ENCODE peak calls at places on chromosomes 6 and 20, in seven cellular contexts. One of them, this sample, is unnamed.

GRCh38 chr6:6283747-6284146 is 36.7 kb downstream of the F13A1 start:
- DNase-seq in stimulated activated CD8-positive, alpha-beta memory T cell treated with anti-CD3 and anti-CD28 coated beads, Interleukin-2, amount 100 ng/mL, for 48 hours: no peak
- DNase-seq in EL: no peak
- DNase-seq in stimulated activated CD4-positive, alpha-beta T cell treated with anti-CD3 and anti-CD28 coated beads, Interleukin-1b, Interleukin-23, amount 100 ng/mL, for 24 hours: no peak
- DNase-seq in NCI-H446: no peak
- DNase-seq in cardiac fibroblast: no peak
- DNase-seq in NCI-H460: no peak
- DNase-seq in this sample: no peak

GRCh38 chr6:3522561-3523287 is 65.9 kb upstream of the SLC22A23 start:
- DNase-seq in stimulated activated CD4-positive, alpha-beta T cell treated with anti-CD3 and anti-CD28 coated beads, Interleukin-1b, Interleukin-23, amount 100 ng/mL, for 24 hours: no peak
- DNase-seq in stimulated activated CD8-positive, alpha-beta memory T cell treated with anti-CD3 and anti-CD28 coated beads, Interleukin-2, amount 100 ng/mL, for 48 hours: no peak
- DNase-seq in cardiac fibroblast: no peak
- DNase-seq in NCI-H460: peak
- DNase-seq in NCI-H446: no peak
- DNase-seq in EL: peak
- DNase-seq in this sample: no peak

GRCh38 chr20:1423206-1423605 is 30.4 kb upstream of the FKBP1A start:
- DNase-seq in stimulated activated CD4-positive, alpha-beta T cell treated with anti-CD3 and anti-CD28 coated beads, Interleukin-1b, Interleukin-23, amount 100 ng/mL, for 24 hours: no peak
- DNase-seq in NCI-H460: no peak
- DNase-seq in stimulated activated CD8-positive, alpha-beta memory T cell treated with anti-CD3 and anti-CD28 coated beads, Interleukin-2, amount 100 ng/mL, for 48 hours: no peak
- DNase-seq in EL: no peak
- DNase-seq in NCI-H446: no peak
- DNase-seq in cardiac fibroblast: no peak
- DNase-seq in this sample: no peak

GRCh38 chr20:61885759-61886715 is 179.6 kb downstream of the TAF4 start:
- DNase-seq in EL: no peak
- DNase-seq in stimulated activated CD8-positive, alpha-beta memory T cell treated with anti-CD3 and anti-CD28 coated beads, Interleukin-2, amount 100 ng/mL, for 48 hours: no peak
- DNase-seq in NCI-H446: no peak
- DNase-seq in NCI-H460: no peak
- DNase-seq in stimulated activated CD4-positive, alpha-beta T cell treated with anti-CD3 and anti-CD28 coated beads, Interleukin-1b, Interleukin-23, amount 100 ng/mL, for 24 hours: no peak
- DNase-seq in cardiac fibroblast: no peak
- DNase-seq in this sample: no peak

GRCh38 chr6:146914563-146915483 is 289.4 kb upstream of the STXBP5 start:
- DNase-seq in NCI-H446: peak
- DNase-seq in EL: peak
- DNase-seq in cardiac fibroblast: peak
- DNase-seq in NCI-H460: peak
- DNase-seq in stimulated activated CD4-positive, alpha-beta T cell treated with anti-CD3 and anti-CD28 coated beads, Interleukin-1b, Interleukin-23, amount 100 ng/mL, for 24 hours: no peak
- DNase-seq in stimulated activated CD8-positive, alpha-beta memory T cell treated with anti-CD3 and anti-CD28 coated beads, Interleukin-2, amount 100 ng/mL, for 48 hours: no peak
- DNase-seq in this sample: no peak

GRCh38 chr6:90110971-90111370 is 185.7 kb downstream of the BACH2 start:
- DNase-seq in cardiac fibroblast: no peak
- DNase-seq in stimulated activated CD8-positive, alpha-beta memory T cell treated with anti-CD3 and anti-CD28 coated beads, Interleukin-2, amount 100 ng/mL, for 48 hours: peak
- DNase-seq in NCI-H460: no peak
- DNase-seq in stimulated activated CD4-positive, alpha-beta T cell treated with anti-CD3 and anti-CD28 coated beads, Interleukin-1b, Interleukin-23, amount 100 ng/mL, for 24 hours: no peak
- DNase-seq in EL: no peak
- DNase-seq in NCI-H446: no peak
- DNase-seq in this sample: no peak

GRCh38 chr6:17905611-17906592 is 81.5 kb downstream of the KIF13A start:
- DNase-seq in cardiac fibroblast: peak
- DNase-seq in stimulated activated CD4-positive, alpha-beta T cell treated with anti-CD3 and anti-CD28 coated beads, Interleukin-1b, Interleukin-23, amount 100 ng/mL, for 24 hours: no peak
- DNase-seq in EL: peak
- DNase-seq in stimulated activated CD8-positive, alpha-beta memory T cell treated with anti-CD3 and anti-CD28 coated beads, Interleukin-2, amount 100 ng/mL, for 48 hours: no peak
- DNase-seq in NCI-H446: no peak
- DNase-seq in NCI-H460: no peak
- DNase-seq in this sample: no peak

GRCh38 chr20:46642265-46642942 is 8.9 kb downstream of the SLC13A3 start:
- DNase-seq in stimulated activated CD8-positive, alpha-beta memory T cell treated with anti-CD3 and anti-CD28 coated beads, Interleukin-2, amount 100 ng/mL, for 48 hours: no peak
- DNase-seq in cardiac fibroblast: no peak
- DNase-seq in stimulated activated CD4-positive, alpha-beta T cell treated with anti-CD3 and anti-CD28 coated beads, Interleukin-1b, Interleukin-23, amount 100 ng/mL, for 24 hours: no peak
- DNase-seq in EL: no peak
- DNase-seq in NCI-H446: no peak
- DNase-seq in NCI-H460: no peak
- DNase-seq in this sample: no peak

GRCh38 chr20:19699132-19699971 is 58.7 kb upstream of the RIN2 start:
- DNase-seq in stimulated activated CD4-positive, alpha-beta T cell treated with anti-CD3 and anti-CD28 coated beads, Interleukin-1b, Interleukin-23, amount 100 ng/mL, for 24 hours: no peak
- DNase-seq in NCI-H446: peak
- DNase-seq in stimulated activated CD8-positive, alpha-beta memory T cell treated with anti-CD3 and anti-CD28 coated beads, Interleukin-2, amount 100 ng/mL, for 48 hours: no peak
- DNase-seq in cardiac fibroblast: peak
- DNase-seq in EL: peak
- DNase-seq in NCI-H460: no peak
- DNase-seq in this sample: no peak

GRCh38 chr6:90610671-90611542 is 24.0 kb upstream of the MAP3K7 start:
- DNase-seq in EL: peak
- DNase-seq in NCI-H460: no peak
- DNase-seq in stimulated activated CD4-positive, alpha-beta T cell treated with anti-CD3 and anti-CD28 coated beads, Interleukin-1b, Interleukin-23, amount 100 ng/mL, for 24 hours: peak
- DNase-seq in stimulated activated CD8-positive, alpha-beta memory T cell treated with anti-CD3 and anti-CD28 coated beads, Interleukin-2, amount 100 ng/mL, for 48 hours: no peak
- DNase-seq in NCI-H446: peak
- DNase-seq in cardiac fibroblast: peak
- DNase-seq in this sample: peak

GRCh38 chr20:2133318-2134183 is 31.9 kb downstream of the STK35 start:
- DNase-seq in NCI-H446: no peak
- DNase-seq in cardiac fibroblast: peak
- DNase-seq in EL: peak
- DNase-seq in stimulated activated CD4-positive, alpha-beta T cell treated with anti-CD3 and anti-CD28 coated beads, Interleukin-1b, Interleukin-23, amount 100 ng/mL, for 24 hours: no peak
- DNase-seq in stimulated activated CD8-positive, alpha-beta memory T cell treated with anti-CD3 and anti-CD28 coated beads, Interleukin-2, amount 100 ng/mL, for 48 hours: no peak
- DNase-seq in NCI-H460: no peak
- DNase-seq in this sample: no peak

GRCh38 chr20:10648651-10649050 is 25.1 kb downstream of the JAG1 start:
- DNase-seq in NCI-H460: no peak
- DNase-seq in cardiac fibroblast: peak
- DNase-seq in NCI-H446: no peak
- DNase-seq in stimulated activated CD8-positive, alpha-beta memory T cell treated with anti-CD3 and anti-CD28 coated beads, Interleukin-2, amount 100 ng/mL, for 48 hours: no peak
- DNase-seq in stimulated activated CD4-positive, alpha-beta T cell treated with anti-CD3 and anti-CD28 coated beads, Interleukin-1b, Interleukin-23, amount 100 ng/mL, for 24 hours: no peak
- DNase-seq in EL: peak
- DNase-seq in this sample: no peak

GRCh38 chr6:159169193-159169555 is at the start of gene FNDC1:
- DNase-seq in stimulated activated CD8-positive, alpha-beta memory T cell treated with anti-CD3 and anti-CD28 coated beads, Interleukin-2, amount 100 ng/mL, for 48 hours: peak
- DNase-seq in EL: no peak
- DNase-seq in NCI-H460: peak
- DNase-seq in NCI-H446: no peak
- DNase-seq in stimulated activated CD4-positive, alpha-beta T cell treated with anti-CD3 and anti-CD28 coated beads, Interleukin-1b, Interleukin-23, amount 100 ng/mL, for 24 hours: peak
- DNase-seq in cardiac fibroblast: peak
- DNase-seq in this sample: no peak

GRCh38 chr6:43037197-43037596 is 15.8 kb downstream of the RRP36 start:
- DNase-seq in stimulated activated CD4-positive, alpha-beta T cell treated with anti-CD3 and anti-CD28 coated beads, Interleukin-1b, Interleukin-23, amount 100 ng/mL, for 24 hours: no peak
- DNase-seq in cardiac fibroblast: no peak
- DNase-seq in NCI-H446: no peak
- DNase-seq in NCI-H460: no peak
- DNase-seq in stimulated activated CD8-positive, alpha-beta memory T cell treated with anti-CD3 and anti-CD28 coated beads, Interleukin-2, amount 100 ng/mL, for 48 hours: no peak
- DNase-seq in EL: no peak
- DNase-seq in this sample: no peak

GRCh38 chr6:168365422-168366165 is 46.0 kb upstream of the DACT2 start:
- DNase-seq in stimulated activated CD8-positive, alpha-beta memory T cell treated with anti-CD3 and anti-CD28 coated beads, Interleukin-2, amount 100 ng/mL, for 48 hours: no peak
- DNase-seq in NCI-H460: no peak
- DNase-seq in cardiac fibroblast: no peak
- DNase-seq in EL: no peak
- DNase-seq in NCI-H446: no peak
- DNase-seq in stimulated activated CD4-positive, alpha-beta T cell treated with anti-CD3 and anti-CD28 coated beads, Interleukin-1b, Interleukin-23, amount 100 ng/mL, for 24 hours: no peak
- DNase-seq in this sample: no peak

GRCh38 chr20:2390971-2391675 is 10.4 kb downstream of the TGM6 start:
- DNase-seq in NCI-H446: no peak
- DNase-seq in cardiac fibroblast: no peak
- DNase-seq in EL: no peak
- DNase-seq in stimulated activated CD8-positive, alpha-beta memory T cell treated with anti-CD3 and anti-CD28 coated beads, Interleukin-2, amount 100 ng/mL, for 48 hours: no peak
- DNase-seq in NCI-H460: no peak
- DNase-seq in stimulated activated CD4-positive, alpha-beta T cell treated with anti-CD3 and anti-CD28 coated beads, Interleukin-1b, Interleukin-23, amount 100 ng/mL, for 24 hours: no peak
- DNase-seq in this sample: no peak

GRCh38 chr6:167555836-167556235 is 230.9 kb downstream of the TTLL2 start:
- DNase-seq in cardiac fibroblast: no peak
- DNase-seq in stimulated activated CD4-positive, alpha-beta T cell treated with anti-CD3 and anti-CD28 coated beads, Interleukin-1b, Interleukin-23, amount 100 ng/mL, for 24 hours: no peak
- DNase-seq in stimulated activated CD8-positive, alpha-beta memory T cell treated with anti-CD3 and anti-CD28 coated beads, Interleukin-2, amount 100 ng/mL, for 48 hours: no peak
- DNase-seq in EL: no peak
- DNase-seq in NCI-H446: no peak
- DNase-seq in NCI-H460: no peak
- DNase-seq in this sample: no peak

GRCh38 chr20:46343358-46344357 is 35.4 kb upstream of the CDH22 start:
- DNase-seq in stimulated activated CD8-positive, alpha-beta memory T cell treated with anti-CD3 and anti-CD28 coated beads, Interleukin-2, amount 100 ng/mL, for 48 hours: no peak
- DNase-seq in cardiac fibroblast: no peak
- DNase-seq in NCI-H460: no peak
- DNase-seq in NCI-H446: no peak
- DNase-seq in stimulated activated CD4-positive, alpha-beta T cell treated with anti-CD3 and anti-CD28 coated beads, Interleukin-1b, Interleukin-23, amount 100 ng/mL, for 24 hours: no peak
- DNase-seq in EL: no peak
- DNase-seq in this sample: no peak

GRCh38 chr20:61846074-61846473 is 219.6 kb downstream of the TAF4 start:
- DNase-seq in EL: no peak
- DNase-seq in stimulated activated CD4-positive, alpha-beta T cell treated with anti-CD3 and anti-CD28 coated beads, Interleukin-1b, Interleukin-23, amount 100 ng/mL, for 24 hours: no peak
- DNase-seq in cardiac fibroblast: no peak
- DNase-seq in stimulated activated CD8-positive, alpha-beta memory T cell treated with anti-CD3 and anti-CD28 coated beads, Interleukin-2, amount 100 ng/mL, for 48 hours: no peak
- DNase-seq in NCI-H460: no peak
- DNase-seq in NCI-H446: no peak
- DNase-seq in this sample: no peak

GRCh38 chr20:35011589-35012226 is 56.0 kb downstream of the MYH7B start:
- DNase-seq in NCI-H460: no peak
- DNase-seq in stimulated activated CD4-positive, alpha-beta T cell treated with anti-CD3 and anti-CD28 coated beads, Interleukin-1b, Interleukin-23, amount 100 ng/mL, for 24 hours: no peak
- DNase-seq in stimulated activated CD8-positive, alpha-beta memory T cell treated with anti-CD3 and anti-CD28 coated beads, Interleukin-2, amount 100 ng/mL, for 48 hours: no peak
- DNase-seq in cardiac fibroblast: no peak
- DNase-seq in NCI-H446: no peak
- DNase-seq in EL: no peak
- DNase-seq in this sample: no peak

GRCh38 chr6:106413722-106414121 is 53.2 kb downstream of the CRYBG1 start:
- DNase-seq in NCI-H460: no peak
- DNase-seq in cardiac fibroblast: no peak
- DNase-seq in EL: no peak
- DNase-seq in stimulated activated CD4-positive, alpha-beta T cell treated with anti-CD3 and anti-CD28 coated beads, Interleukin-1b, Interleukin-23, amount 100 ng/mL, for 24 hours: no peak
- DNase-seq in NCI-H446: no peak
- DNase-seq in stimulated activated CD8-positive, alpha-beta memory T cell treated with anti-CD3 and anti-CD28 coated beads, Interleukin-2, amount 100 ng/mL, for 48 hours: no peak
- DNase-seq in this sample: no peak

GRCh38 chr20:24914388-24915241 is 34.5 kb upstream of the CST7 start:
- DNase-seq in NCI-H460: no peak
- DNase-seq in stimulated activated CD4-positive, alpha-beta T cell treated with anti-CD3 and anti-CD28 coated beads, Interleukin-1b, Interleukin-23, amount 100 ng/mL, for 24 hours: no peak
- DNase-seq in EL: no peak
- DNase-seq in stimulated activated CD8-positive, alpha-beta memory T cell treated with anti-CD3 and anti-CD28 coated beads, Interleukin-2, amount 100 ng/mL, for 48 hours: no peak
- DNase-seq in NCI-H446: no peak
- DNase-seq in cardiac fibroblast: no peak
- DNase-seq in this sample: no peak

GRCh38 chr6:5215181-5215580 is 45.6 kb downstream of the LYRM4 start:
- DNase-seq in NCI-H460: no peak
- DNase-seq in stimulated activated CD4-positive, alpha-beta T cell treated with anti-CD3 and anti-CD28 coated beads, Interleukin-1b, Interleukin-23, amount 100 ng/mL, for 24 hours: no peak
- DNase-seq in NCI-H446: no peak
- DNase-seq in EL: peak
- DNase-seq in cardiac fibroblast: peak
- DNase-seq in stimulated activated CD8-positive, alpha-beta memory T cell treated with anti-CD3 and anti-CD28 coated beads, Interleukin-2, amount 100 ng/mL, for 48 hours: no peak
- DNase-seq in this sample: no peak

GRCh38 chr6:322205-322930 is 30.1 kb downstream of the DUSP22 start:
- DNase-seq in NCI-H460: no peak
- DNase-seq in stimulated activated CD4-positive, alpha-beta T cell treated with anti-CD3 and anti-CD28 coated beads, Interleukin-1b, Interleukin-23, amount 100 ng/mL, for 24 hours: no peak
- DNase-seq in NCI-H446: no peak
- DNase-seq in stimulated activated CD8-positive, alpha-beta memory T cell treated with anti-CD3 and anti-CD28 coated beads, Interleukin-2, amount 100 ng/mL, for 48 hours: no peak
- DNase-seq in cardiac fibroblast: no peak
- DNase-seq in EL: no peak
- DNase-seq in this sample: no peak

GRCh38 chr6:85923013-85923430 is 280.3 kb upstream of the SYNCRIP start:
- DNase-seq in EL: peak
- DNase-seq in stimulated activated CD4-positive, alpha-beta T cell treated with anti-CD3 and anti-CD28 coated beads, Interleukin-1b, Interleukin-23, amount 100 ng/mL, for 24 hours: no peak
- DNase-seq in stimulated activated CD8-positive, alpha-beta memory T cell treated with anti-CD3 and anti-CD28 coated beads, Interleukin-2, amount 100 ng/mL, for 48 hours: no peak
- DNase-seq in NCI-H460: peak
- DNase-seq in NCI-H446: no peak
- DNase-seq in cardiac fibroblast: peak
- DNase-seq in this sample: peak

This sample was measured in midbrain.